ENCODE peak calls at places on chromosomes 3 and 15, in ten cellular contexts. K, R, Z, N, M, E, C, W, B and X are unnamed samples.
A peak's percentile ranks its signal among the peaks of the same experiment; 100 is the strongest.

GRCh38 chr15:90471769-90472168 is 58.0 kb upstream of the CRTC3 start:
- DNase-seq in K (no peak), R (no peak), Z (no peak), N (no peak), M (no peak), E (no peak), C (no peak), W (no peak), B (no peak), X (no peak)

GRCh38 chr15:79973445-79974180 is 2.6 kb upstream of the BCL2A1 start:
- DNase-seq in K (no peak), R (no peak), Z (no peak), N (no peak), M (no peak), E (no peak), C (no peak), W (no peak), B (no peak), X (no peak)

GRCh38 chr3:195219351-195220045 is 51.5 kb downstream of the XXYLT1 start:
- DNase-seq in K (no peak), R (no peak), Z (no peak), N (no peak), M (no peak), E (peak; percentile 8), C (no peak), W (no peak), B (no peak), X (no peak)

GRCh38 chr15:65920121-65920520 is 50.8 kb downstream of the RAB11A start:
- DNase-seq in K (no peak), R (no peak), Z (no peak), N (no peak), M (no peak), E (no peak), C (no peak), W (no peak), B (no peak), X (no peak)

GRCh38 chr3:42509111-42509510 is 6.7 kb downstream of the VIPR1 start:
- DNase-seq in K (no peak), R (no peak), Z (no peak), N (no peak), M (no peak), E (no peak), C (no peak), W (no peak), B (no peak), X (no peak)

GRCh38 chr3:122986790-122987189 is 40.8 kb downstream of the SEMA5B start:
- DNase-seq in K (no peak), R (no peak), Z (peak; percentile 62), N (no peak), M (no peak), E (no peak), C (no peak), W (no peak), B (no peak), X (no peak)

GRCh38 chr3:117499189-117499870 is 789.8 kb downstream of the TUSC7 start:
- DNase-seq in K (no peak), R (no peak), Z (no peak), N (no peak), M (no peak), E (no peak), C (no peak), W (no peak), B (no peak), X (no peak)

GRCh38 chr15:60949034-60949977 is 279.8 kb downstream of the RORA start:
- DNase-seq in K (no peak), R (no peak), Z (no peak), N (no peak), M (no peak), E (no peak), C (no peak), W (no peak), B (no peak), X (no peak)

GRCh38 chr3:193928354-193929209 is 207.4 kb upstream of the HES1 start:
- DNase-seq in K (no peak), R (no peak), Z (no peak), N (no peak), M (peak; percentile 44), E (no peak), C (no peak), W (peak; percentile 22), B (no peak), X (no peak)

GRCh38 chr3:169596126-169596525 is 67.4 kb downstream of the MECOM start:
- DNase-seq in K (no peak), R (no peak), Z (no peak), N (no peak), M (no peak), E (no peak), C (no peak), W (no peak), B (no peak), X (no peak)

GRCh38 chr15:55993804-55994539 is 560 bp upstream of the NEDD4 start:
- DNase-seq in K (no peak), R (no peak), Z (peak; percentile 23), N (no peak), M (peak; percentile 61), E (no peak), C (peak; percentile 66), W (peak; percentile 63), B (peak; percentile 17), X (no peak)

GRCh38 chr3:195546130-195546560 is 3.0 kb upstream of the PPP1R2 start:
- DNase-seq in K (no peak), R (no peak), Z (no peak), N (no peak), M (peak; percentile 95), E (peak; percentile 80), C (peak; percentile 86), W (peak; percentile 87), B (no peak), X (no peak)

GRCh38 chr3:191065183-191065805 is 133.7 kb upstream of the OSTN start:
- DNase-seq in K (no peak), R (no peak), Z (no peak), N (no peak), M (peak; percentile 85), E (no peak), C (peak; percentile 43), W (no peak), B (no peak), X (no peak)

GRCh38 chr3:189962466-189962865 is 158.2 kb downstream of the P3H2 start:
- DNase-seq in K (no peak), R (no peak), Z (no peak), N (no peak), M (no peak), E (no peak), C (no peak), W (no peak), B (no peak), X (no peak)

GRCh38 chr3:24389108-24390090 is 105.3 kb downstream of the THRB start:
- DNase-seq in K (no peak), R (no peak), Z (peak; percentile 23), N (no peak), M (no peak), E (no peak), C (peak; percentile 9), W (no peak), B (no peak), X (no peak)

GRCh38 chr15:58551764-58552504 is 120.1 kb downstream of the LIPC start:
- DNase-seq in K (no peak), R (no peak), Z (no peak), N (no peak), M (peak; percentile 97), E (peak; percentile 23), C (peak; percentile 96), W (peak; percentile 95), B (no peak), X (no peak)

GRCh38 chr3:108391917-108392585 is 95.7 kb downstream of the HHLA2 start:
- DNase-seq in K (no peak), R (no peak), Z (no peak), N (no peak), M (peak; percentile 50), E (no peak), C (peak; percentile 42), W (peak; percentile 70), B (peak; percentile 11), X (no peak)

GRCh38 chr3:49883992-49884391 is 14.3 kb upstream of the CAMKV start:
- DNase-seq in K (no peak), R (no peak), Z (no peak), N (no peak), M (no peak), E (no peak), C (no peak), W (no peak), B (no peak), X (no peak)

GRCh38 chr3:50254577-50255250 is 14.2 kb upstream of the SEMA3B start:
- DNase-seq in K (no peak), R (no peak), Z (no peak), N (no peak), M (peak; percentile 81), E (peak; percentile 74), C (no peak), W (peak; percentile 48), B (peak; percentile 16), X (no peak)

GRCh38 chr15:74240002-74240568 is 4.0 kb downstream of the CCDC33 start:
- DNase-seq in K (no peak), R (no peak), Z (peak; percentile 69), N (no peak), M (peak; percentile 86), E (peak; percentile 67), C (peak; percentile 77), W (peak; percentile 79), B (no peak), X (no peak)

GRCh38 chr3:170584585-170585007 is 1.3 kb downstream of the SLC7A14 start:
- DNase-seq in K (peak; percentile 80), R (peak; percentile 24), Z (peak; percentile 96), N (peak; percentile 2), M (peak; percentile 68), E (peak; percentile 42), C (peak; percentile 43), W (peak; percentile 64), B (peak; percentile 9), X (no peak)

GRCh38 chr3:96843505-96844203 is 29.3 kb downstream of the EPHA6 start:
- DNase-seq in K (no peak), R (no peak), Z (no peak), N (no peak), M (peak; percentile 1), E (no peak), C (no peak), W (no peak), B (no peak), X (no peak)

GRCh38 chr3:76203578-76203977 is 418.2 kb upstream of the ZNF717 start:
- DNase-seq in K (no peak), R (no peak), Z (peak; percentile 4), N (no peak), M (no peak), E (no peak), C (no peak), W (no peak), B (no peak), X (no peak)

GRCh38 chr3:170467007-170467406 is 48.3 kb downstream of the CLDN11 start:
- DNase-seq in K (no peak), R (no peak), Z (no peak), N (no peak), M (no peak), E (no peak), C (no peak), W (no peak), B (no peak), X (no peak)

GRCh38 chr15:34883633-34884032 is 85.9 kb downstream of the AQR start:
- DNase-seq in K (no peak), R (no peak), Z (no peak), N (no peak), M (peak; percentile 15), E (no peak), C (no peak), W (no peak), B (no peak), X (no peak)

GRCh38 chr3:127304121-127304744 is 16.4 kb upstream of the PRR20G start:
- DNase-seq in K (no peak), R (no peak), Z (peak; percentile 59), N (no peak), M (no peak), E (no peak), C (no peak), W (no peak), B (no peak), X (no peak)

GRCh38 chr15:84572231-84572630 is 28.6 kb upstream of the ZSCAN2 start:
- DNase-seq in K (no peak), R (no peak), Z (no peak), N (no peak), M (no peak), E (no peak), C (no peak), W (no peak), B (no peak), X (no peak)

GRCh38 chr3:107561980-107562379 is 39.2 kb downstream of the BBX start:
- DNase-seq in K (no peak), R (no peak), Z (no peak), N (no peak), M (peak; percentile 10), E (no peak), C (peak; percentile 5), W (no peak), B (no peak), X (no peak)